ENCODE peak calls at places on chromosome 15, in nine cellular contexts. W, X, C, O, P, I, K, U and B are unnamed samples.

GRCh38 chr15:43872416-43873020 is 45.7 kb downstream of the WDR76 start:
- DNase-seq in W (peak), X (peak), C (no peak), O (peak), P (peak), I (no peak), K (peak), U (peak), B (no peak)

GRCh38 chr15:59237854-59238252 is 31.2 kb downstream of the LDHAL6B start:
- DNase-seq in W (no peak), X (no peak), C (no peak), O (no peak), P (no peak), I (no peak), K (no peak), U (peak), B (no peak)

GRCh38 chr15:40296561-40297230 is 11.0 kb downstream of the PLCB2 start:
- DNase-seq in W (no peak), X (no peak), C (no peak), O (no peak), P (no peak), I (no peak), K (no peak), U (no peak), B (no peak)

GRCh38 chr15:49036650-49037545 is 9.3 kb downstream of the SECISBP2L start:
- DNase-seq in W (no peak), X (no peak), C (no peak), O (no peak), P (no peak), I (no peak), K (no peak), U (no peak), B (no peak)

GRCh38 chr15:95247068-95247984 is 1016.0 kb downstream of the MCTP2 start:
- DNase-seq in W (peak), X (peak), C (peak), O (no peak), P (peak), I (no peak), K (peak), U (no peak), B (no peak)

GRCh38 chr15:62067448-62068044 is 769 bp downstream of the C2CD4A start:
- DNase-seq in W (peak), X (no peak), C (peak), O (peak), P (no peak), I (no peak), K (no peak), U (no peak), B (no peak)

GRCh38 chr15:90234519-90234988 is 545 bp downstream of the GDPGP1 start:
- DNase-seq in W (no peak), X (peak), C (no peak), O (no peak), P (no peak), I (no peak), K (no peak), U (no peak), B (no peak)

GRCh38 chr15:58292761-58293175 is 139.0 kb upstream of the LIPC start:
- DNase-seq in W (no peak), X (no peak), C (no peak), O (no peak), P (no peak), I (no peak), K (no peak), U (no peak), B (no peak)

GRCh38 chr15:61655881-61656280 is 404.4 kb downstream of the VPS13C start:
- DNase-seq in W (no peak), X (no peak), C (no peak), O (no peak), P (no peak), I (peak), K (no peak), U (no peak), B (no peak)

GRCh38 chr15:75693501-75694240 is 19.0 kb downstream of the CSPG4 start:
- DNase-seq in W (no peak), X (no peak), C (no peak), O (no peak), P (no peak), I (no peak), K (no peak), U (no peak), B (no peak)

GRCh38 chr15:35168464-35168863 is 83.4 kb upstream of the NANOGP8 start:
- DNase-seq in W (no peak), X (no peak), C (no peak), O (no peak), P (no peak), I (no peak), K (no peak), U (no peak), B (no peak)

GRCh38 chr15:55835866-55836265 is 92.9 kb upstream of the PRTG start:
- DNase-seq in W (no peak), X (no peak), C (no peak), O (no peak), P (no peak), I (no peak), K (no peak), U (no peak), B (no peak)

GRCh38 chr15:41689083-41689482 is 28.9 kb downstream of the MGA start:
- DNase-seq in W (no peak), X (no peak), C (no peak), O (no peak), P (no peak), I (no peak), K (no peak), U (no peak), B (no peak)

GRCh38 chr15:82936966-82937647 is 15.4 kb downstream of the HOMER2 start:
- DNase-seq in W (no peak), X (peak), C (no peak), O (no peak), P (peak), I (no peak), K (no peak), U (no peak), B (no peak)

GRCh38 chr15:74906193-74906449 is 530 bp downstream of the FAM219B start:
- DNase-seq in W (peak), X (no peak), C (peak), O (peak), P (no peak), I (no peak), K (no peak), U (peak), B (no peak)

GRCh38 chr15:63708141-63708772 is 111.1 kb downstream of the FBXL22 start:
- DNase-seq in W (no peak), X (no peak), C (no peak), O (no peak), P (no peak), I (no peak), K (no peak), U (no peak), B (no peak)

GRCh38 chr15:84833447-84833846 is 16.3 kb downstream of the ALPK3 start:
- DNase-seq in W (no peak), X (no peak), C (no peak), O (no peak), P (no peak), I (no peak), K (no peak), U (no peak), B (no peak)

GRCh38 chr15:35958936-35959335 is 413.0 kb upstream of the DPH6 start:
- DNase-seq in W (no peak), X (no peak), C (no peak), O (no peak), P (no peak), I (no peak), K (no peak), U (no peak), B (no peak)

GRCh38 chr15:59524331-59524731 is 86.3 kb downstream of the FAM81A start:
- DNase-seq in W (no peak), X (no peak), C (no peak), O (no peak), P (no peak), I (peak), K (no peak), U (peak), B (no peak)

GRCh38 chr15:79478108-79478507 is 46.0 kb downstream of the MINAR1 start:
- DNase-seq in W (no peak), X (no peak), C (no peak), O (no peak), P (no peak), I (peak), K (no peak), U (no peak), B (peak)

GRCh38 chr15:41085029-41085428 is 31.1 kb downstream of the INO80 start:
- DNase-seq in W (no peak), X (no peak), C (no peak), O (no peak), P (no peak), I (no peak), K (no peak), U (no peak), B (no peak)

GRCh38 chr15:100861511-100861991 is 18.1 kb upstream of the ALDH1A3 start:
- DNase-seq in W (no peak), X (no peak), C (no peak), O (no peak), P (no peak), I (no peak), K (no peak), U (no peak), B (no peak)

GRCh38 chr15:68658151-68658550 is 79.4 kb downstream of the CORO2B start:
- DNase-seq in W (no peak), X (no peak), C (no peak), O (no peak), P (no peak), I (no peak), K (no peak), U (no peak), B (no peak)

GRCh38 chr15:68655686-68656437 is 77.1 kb downstream of the CORO2B start:
- DNase-seq in W (no peak), X (no peak), C (no peak), O (no peak), P (no peak), I (no peak), K (no peak), U (no peak), B (no peak)

GRCh38 chr15:68654786-68655560 is 76.2 kb downstream of the CORO2B start:
- DNase-seq in W (no peak), X (no peak), C (no peak), O (no peak), P (no peak), I (no peak), K (no peak), U (no peak), B (peak)

GRCh38 chr15:68656438-68656739 is 77.6 kb downstream of the CORO2B start:
- DNase-seq in W (no peak), X (no peak), C (no peak), O (no peak), P (no peak), I (no peak), K (no peak), U (no peak), B (no peak)

DNA sequence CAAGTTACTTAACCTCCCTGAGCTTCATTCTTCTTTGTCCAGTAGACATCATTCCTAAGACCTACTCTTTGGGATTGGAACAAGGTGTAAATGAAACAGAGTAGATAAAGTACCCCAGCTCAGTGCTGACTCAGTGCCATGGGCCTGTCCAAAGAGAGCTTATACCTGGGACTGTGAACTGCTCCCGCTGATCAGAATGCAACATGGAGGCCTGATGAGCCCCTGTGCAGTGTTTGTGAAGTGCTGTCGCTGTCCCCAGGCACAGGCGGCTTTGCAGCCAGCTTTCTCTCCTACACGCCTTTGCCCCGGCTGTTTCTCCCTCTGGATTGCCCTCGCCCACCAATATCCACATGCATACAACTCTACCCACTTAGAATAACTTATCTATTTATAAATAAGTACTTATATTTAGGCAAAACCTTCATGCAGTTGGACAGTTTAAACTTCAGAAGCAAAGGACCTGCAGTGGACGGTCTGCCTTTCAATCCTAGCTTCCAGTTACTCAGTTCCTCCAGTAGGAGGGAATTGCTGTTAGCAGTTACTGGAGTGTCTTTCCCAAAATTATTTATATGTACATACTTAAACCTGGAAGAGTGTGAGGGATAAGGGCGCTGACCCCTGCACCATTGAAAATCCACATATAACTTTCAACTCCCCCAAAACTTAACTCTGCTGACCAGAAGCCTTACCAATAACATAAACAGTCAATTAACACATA is 80.0 kb downstream of the CORO2B start:
- DNase-seq in W (no peak), X (no peak), C (no peak), O (no peak), P (no peak), I (no peak), K (no peak), U (no peak), B (peak)
- TF ChIP-seq CTCF in W (no peak), X (no peak), C (no peak), O (no peak), P (no peak), I (no peak), K (no peak), U (no peak), B (no peak)

DNA sequence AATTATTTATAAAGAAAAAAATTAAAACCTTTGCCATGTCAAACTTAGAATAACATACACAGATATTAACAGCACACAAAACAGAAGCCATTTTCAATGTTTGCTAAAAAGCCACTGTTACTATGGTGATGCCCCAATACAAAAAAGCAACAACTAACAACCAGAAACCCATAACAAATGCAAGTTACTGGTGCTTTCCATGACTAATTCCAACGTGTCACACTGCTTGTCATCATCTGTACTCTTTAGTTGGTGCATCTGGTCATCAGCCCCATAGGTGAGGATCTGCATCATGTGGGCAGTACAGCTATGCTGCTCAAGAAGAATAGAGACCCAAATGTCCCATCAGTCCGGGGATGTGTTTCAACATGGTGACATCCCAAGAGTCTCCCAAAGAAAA is 52.8 kb downstream of the ATP8B4 start:
- DNase-seq in W (no peak), X (no peak), C (no peak), O (no peak), P (no peak), I (no peak), K (no peak), U (no peak), B (no peak)
- TF ChIP-seq POLR2AphosphoS5 in W (no peak), X (no peak), C (no peak), O (no peak), P (no peak), I (no peak), K (no peak), U (no peak), B (no peak)

DNA sequence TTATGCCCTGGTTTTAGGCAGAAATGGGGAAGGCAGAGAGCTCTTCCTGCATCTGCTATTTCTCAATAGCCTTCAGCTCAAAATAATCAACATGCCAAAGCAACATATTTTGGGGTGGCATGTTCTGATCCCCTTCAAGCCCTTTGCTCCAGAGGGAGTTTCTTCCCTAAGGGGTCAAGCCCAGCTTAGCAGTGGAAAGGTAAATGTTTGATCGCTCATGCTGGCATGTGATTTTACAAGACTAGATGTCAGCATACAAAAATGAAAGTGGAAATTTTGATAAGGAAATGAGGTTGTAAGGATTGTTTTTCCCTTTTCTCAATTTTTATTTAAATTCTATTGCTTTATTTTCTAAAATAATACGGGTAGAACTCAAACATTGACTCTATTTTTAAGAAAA is 55.3 kb upstream of the NR2E3 start:
- DNase-seq in W (no peak), X (no peak), C (no peak), O (no peak), P (no peak), I (no peak), K (no peak), U (no peak), B (no peak)
- H3K27ac ChIP-seq in W (peak), X (no peak), C (peak), O (no peak), P (no peak), I (no peak), K (no peak), U (no peak), B (no peak)

GRCh38 chr15:31571676-31572075 is 245.0 kb downstream of the KLF13 start:
- DNase-seq in W (no peak), X (no peak), C (no peak), O (no peak), P (no peak), I (no peak), K (no peak), U (no peak), B (peak)
- TF ChIP-seq CTCF in W (no peak), X (no peak), C (no peak), O (peak), P (no peak), I (no peak), K (no peak), U (no peak), B (no peak)

GRCh38 chr15:78437762-78438594 is at the start of gene IREB2:
- DNase-seq in W (peak), X (peak), C (peak), O (peak), P (peak), I (peak), K (peak), U (peak), B (peak)

GRCh38 chr15:78437107-78437761 is 782 bp upstream of the IREB2 start:
- DNase-seq in W (no peak), X (no peak), C (no peak), O (no peak), P (no peak), I (no peak), K (peak), U (no peak), B (no peak)

GRCh38 chr15:78434134-78434533 is 3.9 kb upstream of the IREB2 start:
- DNase-seq in W (no peak), X (no peak), C (no peak), O (no peak), P (no peak), I (peak), K (no peak), U (peak), B (no peak)

GRCh38 chr15:78440375-78441373 is 2.7 kb downstream of the IREB2 start:
- DNase-seq in W (no peak), X (no peak), C (no peak), O (no peak), P (no peak), I (no peak), K (no peak), U (no peak), B (no peak)

GRCh38 chr15:78438595-78439285 is 724 bp downstream of the IREB2 start:
- DNase-seq in W (peak), X (peak), C (no peak), O (no peak), P (no peak), I (no peak), K (no peak), U (peak), B (no peak)
- TF ChIP-seq POLR2AphosphoS5 in W (no peak), X (no peak), C (no peak), O (peak), P (no peak), I (no peak), K (no peak), U (no peak), B (no peak)

DNA sequence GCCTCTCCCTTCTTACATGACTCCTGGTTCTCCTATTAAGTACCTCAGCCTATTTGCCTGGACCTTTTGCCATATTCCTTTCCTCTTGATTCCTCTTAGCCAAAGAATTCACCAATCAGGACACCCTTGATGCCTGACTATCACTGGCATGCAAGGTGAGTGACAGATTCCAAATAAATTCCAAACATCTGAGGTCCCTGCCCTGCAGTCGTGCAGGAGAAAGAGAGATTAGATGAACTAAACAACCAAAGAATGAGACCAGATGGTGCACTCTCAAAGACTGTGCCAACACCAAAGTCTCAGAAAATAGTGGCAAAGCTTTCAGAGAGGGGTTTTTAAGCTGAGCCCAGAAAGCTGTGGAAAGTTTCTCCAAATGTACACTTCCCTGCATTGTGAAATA is 4.0 kb downstream of the MKRN3 start:
- DNase-seq in W (no peak), X (no peak), C (no peak), O (no peak), P (no peak), I (no peak), K (no peak), U (no peak), B (no peak)
- H3K27ac ChIP-seq in W (no peak), X (no peak), C (no peak), O (no peak), P (no peak), I (no peak), K (no peak), U (no peak), B (no peak)

GRCh38 chr15:77083381-77084160 is 12.7 kb upstream of the TSPAN3 start:
- DNase-seq in W (peak), X (peak), C (peak), O (peak), P (no peak), I (peak), K (no peak), U (no peak), B (no peak)
- TF ChIP-seq CTCF in W (no peak), X (no peak), C (no peak), O (no peak), P (no peak), I (no peak), K (no peak), U (no peak), B (no peak)

DNA sequence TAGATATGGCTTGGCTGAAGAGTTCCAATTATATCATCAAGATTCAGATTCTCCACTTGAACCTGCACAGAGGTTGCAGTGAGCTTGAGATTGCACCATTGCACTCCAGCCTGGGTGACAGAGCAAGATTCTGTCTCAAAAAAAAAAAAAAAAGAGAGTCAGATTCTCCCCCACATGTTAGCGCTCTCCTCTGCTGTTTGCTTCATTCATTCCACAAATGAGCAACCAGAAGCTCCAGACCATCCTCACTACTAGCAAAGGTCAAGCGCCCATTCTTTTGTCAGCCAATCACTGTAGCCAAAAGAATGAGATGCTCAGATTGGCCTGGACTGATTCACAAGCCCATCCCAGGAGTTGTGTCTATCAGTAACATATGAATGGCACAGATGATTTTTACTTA is 28.4 kb upstream of the TCF12 start:
- DNase-seq in W (no peak), X (no peak), C (no peak), O (no peak), P (no peak), I (no peak), K (no peak), U (no peak), B (no peak)
- TF ChIP-seq POLR2AphosphoS5 in W (no peak), X (no peak), C (no peak), O (no peak), P (no peak), I (no peak), K (no peak), U (no peak), B (no peak)